ENCODE peak calls at places on chromosomes 16 and 17, in six cellular contexts. One of them, this sample, is unnamed.

GRCh38 chr17:52465407-52465806 is 306.9 kb upstream of the CA10 start:
- DNase-seq in osteocyte: no peak
- DNase-seq in mesothelial cell of epicardium: no peak
- DNase-seq in omental fat pad: no peak
- DNase-seq in heart right ventricle: no peak
- DNase-seq in progenitor cell of endocrine pancreas: no peak
- DNase-seq in this sample: no peak

GRCh38 chr16:87499189-87499486 is 6.3 kb upstream of the ZCCHC14 start:
- DNase-seq in osteocyte: no peak
- DNase-seq in mesothelial cell of epicardium: no peak
- DNase-seq in omental fat pad: no peak
- DNase-seq in heart right ventricle: no peak
- DNase-seq in progenitor cell of endocrine pancreas: no peak
- DNase-seq in this sample: no peak

GRCh38 chr17:50348522-50349240 is 2.8 kb downstream of the XYLT2 start:
- DNase-seq in osteocyte: no peak
- DNase-seq in mesothelial cell of epicardium: no peak
- DNase-seq in omental fat pad: no peak
- DNase-seq in heart right ventricle: no peak
- DNase-seq in progenitor cell of endocrine pancreas: no peak
- DNase-seq in this sample: no peak

GRCh38 chr16:47916266-47916665 is 239.5 kb downstream of the ABCC12 start:
- DNase-seq in osteocyte: no peak
- DNase-seq in mesothelial cell of epicardium: no peak
- DNase-seq in omental fat pad: no peak
- DNase-seq in heart right ventricle: no peak
- DNase-seq in progenitor cell of endocrine pancreas: no peak
- DNase-seq in this sample: no peak

GRCh38 chr17:3885970-3886369 is 6.9 kb downstream of the CAMKK1 start:
- DNase-seq in osteocyte: no peak
- DNase-seq in mesothelial cell of epicardium: no peak
- DNase-seq in omental fat pad: no peak
- DNase-seq in heart right ventricle: no peak
- DNase-seq in progenitor cell of endocrine pancreas: no peak
- DNase-seq in this sample: no peak

GRCh38 chr16:21626659-21627277 is 25.6 kb downstream of the IGSF6 start:
- DNase-seq in osteocyte: no peak
- DNase-seq in mesothelial cell of epicardium: no peak
- DNase-seq in omental fat pad: no peak
- DNase-seq in heart right ventricle: no peak
- DNase-seq in progenitor cell of endocrine pancreas: no peak
- DNase-seq in this sample: no peak

GRCh38 chr16:55204094-55204493 is 119.9 kb upstream of the IRX6 start:
- DNase-seq in osteocyte: no peak
- DNase-seq in mesothelial cell of epicardium: no peak
- DNase-seq in omental fat pad: no peak
- DNase-seq in heart right ventricle: no peak
- DNase-seq in progenitor cell of endocrine pancreas: no peak
- DNase-seq in this sample: no peak

GRCh38 chr17:14737984-14738651 is 437.2 kb downstream of the HS3ST3B1 start:
- DNase-seq in osteocyte: peak
- DNase-seq in mesothelial cell of epicardium: no peak
- DNase-seq in omental fat pad: no peak
- DNase-seq in heart right ventricle: peak
- DNase-seq in progenitor cell of endocrine pancreas: no peak
- DNase-seq in this sample: no peak

GRCh38 chr17:78345172-78345571 is 14.7 kb downstream of the SOCS3 start:
- DNase-seq in osteocyte: no peak
- DNase-seq in mesothelial cell of epicardium: no peak
- DNase-seq in omental fat pad: no peak
- DNase-seq in heart right ventricle: no peak
- DNase-seq in progenitor cell of endocrine pancreas: no peak
- DNase-seq in this sample: no peak

GRCh38 chr17:386145-386876 is 33.7 kb upstream of the RPH3AL start:
- DNase-seq in osteocyte: peak
- DNase-seq in mesothelial cell of epicardium: peak
- DNase-seq in omental fat pad: peak
- DNase-seq in heart right ventricle: peak
- DNase-seq in progenitor cell of endocrine pancreas: peak
- DNase-seq in this sample: peak

GRCh38 chr17:29711588-29712385 is 89.1 kb upstream of the CORO6 start:
- DNase-seq in osteocyte: no peak
- DNase-seq in mesothelial cell of epicardium: no peak
- DNase-seq in omental fat pad: no peak
- DNase-seq in heart right ventricle: no peak
- DNase-seq in progenitor cell of endocrine pancreas: no peak
- DNase-seq in this sample: no peak

GRCh38 chr16:88132836-88133506 is 181.7 kb downstream of the BANP start:
- DNase-seq in osteocyte: no peak
- DNase-seq in mesothelial cell of epicardium: no peak
- DNase-seq in omental fat pad: no peak
- DNase-seq in heart right ventricle: no peak
- DNase-seq in progenitor cell of endocrine pancreas: no peak
- DNase-seq in this sample: no peak

GRCh38 chr17:67442787-67443624 is 65.9 kb downstream of the PITPNC1 start:
- DNase-seq in osteocyte: no peak
- DNase-seq in mesothelial cell of epicardium: no peak
- DNase-seq in omental fat pad: no peak
- DNase-seq in heart right ventricle: no peak
- DNase-seq in progenitor cell of endocrine pancreas: no peak
- DNase-seq in this sample: no peak

GRCh38 chr17:39667262-39668140 is 752 bp upstream of the PNMT start:
- DNase-seq in osteocyte: no peak
- DNase-seq in mesothelial cell of epicardium: no peak
- DNase-seq in omental fat pad: no peak
- DNase-seq in heart right ventricle: no peak
- DNase-seq in progenitor cell of endocrine pancreas: no peak
- DNase-seq in this sample: no peak

GRCh38 chr16:66304961-66305360 is 61.5 kb upstream of the CDH5 start:
- DNase-seq in osteocyte: no peak
- DNase-seq in mesothelial cell of epicardium: peak
- DNase-seq in omental fat pad: no peak
- DNase-seq in heart right ventricle: no peak
- DNase-seq in progenitor cell of endocrine pancreas: no peak
- DNase-seq in this sample: no peak

GRCh38 chr17:74599531-74599939 is 7.5 kb upstream of the CD300LD start:
- DNase-seq in osteocyte: no peak
- DNase-seq in mesothelial cell of epicardium: no peak
- DNase-seq in omental fat pad: no peak
- DNase-seq in heart right ventricle: no peak
- DNase-seq in progenitor cell of endocrine pancreas: no peak
- DNase-seq in this sample: no peak

GRCh38 chr17:1005361-1005946 is 8.5 kb downstream of the TIMM22 start:
- DNase-seq in osteocyte: no peak
- DNase-seq in mesothelial cell of epicardium: no peak
- DNase-seq in omental fat pad: no peak
- DNase-seq in heart right ventricle: peak
- DNase-seq in progenitor cell of endocrine pancreas: no peak
- DNase-seq in this sample: peak

GRCh38 chr17:79622776-79623175 is 11.9 kb upstream of the RBFOX3 start:
- DNase-seq in osteocyte: peak
- DNase-seq in mesothelial cell of epicardium: peak
- DNase-seq in omental fat pad: peak
- DNase-seq in heart right ventricle: peak
- DNase-seq in progenitor cell of endocrine pancreas: no peak
- DNase-seq in this sample: no peak

DNA sequence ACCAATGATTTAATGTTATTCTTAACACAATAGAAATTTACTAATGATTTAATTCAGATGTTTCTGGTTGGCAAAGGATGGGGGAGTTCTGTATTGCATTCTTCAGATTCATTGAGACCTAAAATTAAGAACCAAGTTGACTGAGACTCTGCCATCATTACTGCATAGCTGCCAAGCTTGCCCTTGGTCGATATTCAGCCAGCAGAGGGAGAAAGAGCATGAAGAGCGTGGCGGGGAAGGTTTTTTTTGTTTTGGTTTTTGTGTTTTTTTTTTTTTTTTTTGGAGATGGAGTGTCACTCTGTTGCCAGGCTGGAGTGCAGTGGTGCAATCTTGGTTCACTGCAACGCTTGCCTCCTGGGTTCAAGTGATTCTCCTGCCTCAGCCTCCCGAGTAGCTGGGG is 659.4 kb upstream of the EEF2KMT start:
- DNase-seq in osteocyte: no peak
- DNase-seq in mesothelial cell of epicardium: no peak
- DNase-seq in omental fat pad: no peak
- DNase-seq in heart right ventricle: no peak
- DNase-seq in progenitor cell of endocrine pancreas: no peak
- DNase-seq in this sample: no peak
- TF ChIP-seq CTCF in osteocyte: no peak
- TF ChIP-seq CTCF in mesothelial cell of epicardium: no peak
- TF ChIP-seq CTCF in omental fat pad: no peak
- TF ChIP-seq CTCF in heart right ventricle: no peak
- TF ChIP-seq CTCF in progenitor cell of endocrine pancreas: peak
- TF ChIP-seq CTCF in this sample: no peak

DNA sequence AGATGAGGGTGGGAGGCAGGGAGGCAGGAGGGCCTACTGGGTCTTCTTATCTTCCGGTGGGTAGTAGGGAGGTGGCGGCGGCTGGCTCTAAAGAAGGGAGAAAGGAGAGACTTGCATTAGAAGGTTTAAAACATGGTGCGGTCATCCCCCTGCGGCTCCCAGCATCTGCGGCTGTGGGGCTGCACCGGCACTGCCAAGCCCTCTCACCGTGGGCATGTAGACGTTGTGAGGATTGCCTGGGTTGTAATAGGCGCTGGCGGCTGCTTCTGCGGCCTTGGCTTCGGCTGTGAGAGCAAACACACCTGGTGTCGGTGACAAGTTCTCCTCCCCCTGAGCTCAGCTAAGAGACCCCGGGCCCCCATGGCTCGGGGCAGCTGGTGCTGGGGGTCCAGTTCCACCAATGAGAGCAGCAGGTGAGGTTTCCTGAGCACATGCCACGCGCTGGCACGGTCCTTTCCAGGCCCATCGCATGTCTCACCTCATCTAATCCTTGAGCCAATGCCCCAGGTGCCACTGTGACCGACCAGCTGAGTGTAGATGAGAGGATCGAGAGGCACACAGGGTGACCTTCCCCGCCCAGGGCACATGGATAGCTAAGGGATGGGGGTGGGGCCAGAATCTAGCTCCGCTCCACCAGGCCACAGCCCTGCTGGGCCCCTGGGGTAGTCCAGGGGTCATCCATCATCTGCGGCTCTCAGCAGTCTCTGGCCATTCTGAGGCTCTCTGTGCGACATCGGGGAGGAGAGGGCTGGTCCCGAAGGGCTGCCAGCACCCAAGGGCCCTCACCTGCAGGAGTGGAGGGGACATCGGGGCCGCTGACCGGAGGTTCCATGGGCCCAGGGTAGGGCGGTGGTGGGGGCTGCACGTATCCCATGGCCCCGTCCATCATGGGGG is 2.7 kb upstream of the UNC13D start:
- DNase-seq in osteocyte: peak
- DNase-seq in mesothelial cell of epicardium: no peak
- DNase-seq in omental fat pad: no peak
- DNase-seq in heart right ventricle: no peak
- DNase-seq in progenitor cell of endocrine pancreas: no peak
- DNase-seq in this sample: no peak
- TF ChIP-seq CTCF in osteocyte: no peak
- TF ChIP-seq CTCF in mesothelial cell of epicardium: no peak
- TF ChIP-seq CTCF in omental fat pad: no peak
- TF ChIP-seq CTCF in heart right ventricle: no peak
- TF ChIP-seq CTCF in progenitor cell of endocrine pancreas: no peak
- TF ChIP-seq CTCF in this sample: no peak

GRCh38 chr16:57640185-57640584 is 11.8 kb downstream of the ADGRG1 start:
- DNase-seq in osteocyte: no peak
- DNase-seq in mesothelial cell of epicardium: no peak
- DNase-seq in omental fat pad: no peak
- DNase-seq in heart right ventricle: no peak
- DNase-seq in progenitor cell of endocrine pancreas: no peak
- DNase-seq in this sample: no peak

GRCh38 chr16:57638381-57638780 is 10.0 kb downstream of the ADGRG1 start:
- DNase-seq in osteocyte: no peak
- DNase-seq in mesothelial cell of epicardium: no peak
- DNase-seq in omental fat pad: no peak
- DNase-seq in heart right ventricle: no peak
- DNase-seq in progenitor cell of endocrine pancreas: no peak
- DNase-seq in this sample: no peak

GRCh38 chr16:57639172-57639571 is 10.7 kb downstream of the ADGRG1 start:
- DNase-seq in osteocyte: no peak
- DNase-seq in mesothelial cell of epicardium: peak
- DNase-seq in omental fat pad: no peak
- DNase-seq in heart right ventricle: no peak
- DNase-seq in progenitor cell of endocrine pancreas: peak
- DNase-seq in this sample: peak

GRCh38 chr16:57642368-57643135 is 14.1 kb downstream of the ADGRG1 start:
- DNase-seq in osteocyte: no peak
- DNase-seq in mesothelial cell of epicardium: no peak
- DNase-seq in omental fat pad: no peak
- DNase-seq in heart right ventricle: no peak
- DNase-seq in progenitor cell of endocrine pancreas: no peak
- DNase-seq in this sample: no peak

DNA sequence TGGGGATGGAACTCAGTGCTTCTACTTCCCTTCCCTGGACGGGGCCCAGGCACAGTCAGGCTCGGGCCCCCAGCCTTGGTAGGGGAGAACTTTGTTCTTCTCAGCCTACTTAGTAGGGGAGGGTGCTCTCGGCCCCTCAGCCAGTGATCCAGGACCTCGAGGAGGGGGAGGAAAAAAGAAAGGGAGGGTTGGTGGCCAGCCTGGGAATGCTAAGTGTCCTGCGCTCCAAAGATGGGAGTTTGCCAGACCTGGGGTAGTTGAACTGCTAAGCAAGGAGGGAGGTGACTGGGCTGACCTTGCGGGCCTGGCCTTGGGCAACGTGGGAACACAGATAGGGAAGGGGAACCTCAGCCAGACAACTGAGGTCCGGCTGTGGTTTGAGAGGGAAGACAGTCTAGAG is 12.2 kb downstream of the ADGRG1 start:
- DNase-seq in osteocyte: no peak
- DNase-seq in mesothelial cell of epicardium: no peak
- DNase-seq in omental fat pad: no peak
- DNase-seq in heart right ventricle: no peak
- DNase-seq in progenitor cell of endocrine pancreas: no peak
- DNase-seq in this sample: no peak
- TF ChIP-seq CTCF in osteocyte: no peak
- TF ChIP-seq CTCF in mesothelial cell of epicardium: no peak
- TF ChIP-seq CTCF in omental fat pad: no peak
- TF ChIP-seq CTCF in heart right ventricle: no peak
- TF ChIP-seq CTCF in progenitor cell of endocrine pancreas: no peak
- TF ChIP-seq CTCF in this sample: no peak

GRCh38 chr17:45715787-45716186 is 68.3 kb upstream of the CRHR1 start:
- DNase-seq in osteocyte: no peak
- DNase-seq in mesothelial cell of epicardium: no peak
- DNase-seq in omental fat pad: no peak
- DNase-seq in heart right ventricle: no peak
- DNase-seq in progenitor cell of endocrine pancreas: no peak
- DNase-seq in this sample: no peak

GRCh38 chr17:45720386-45720785 is 63.7 kb upstream of the CRHR1 start:
- DNase-seq in osteocyte: no peak
- DNase-seq in mesothelial cell of epicardium: no peak
- DNase-seq in omental fat pad: no peak
- DNase-seq in heart right ventricle: no peak
- DNase-seq in progenitor cell of endocrine pancreas: no peak
- DNase-seq in this sample: no peak

GRCh38 chr17:45722161-45722560 is 62.0 kb upstream of the CRHR1 start:
- DNase-seq in osteocyte: no peak
- DNase-seq in mesothelial cell of epicardium: no peak
- DNase-seq in omental fat pad: no peak
- DNase-seq in heart right ventricle: no peak
- DNase-seq in progenitor cell of endocrine pancreas: no peak
- DNase-seq in this sample: no peak

GRCh38 chr17:45718791-45719190 is 65.3 kb upstream of the CRHR1 start:
- DNase-seq in osteocyte: no peak
- DNase-seq in mesothelial cell of epicardium: no peak
- DNase-seq in omental fat pad: no peak
- DNase-seq in heart right ventricle: no peak
- DNase-seq in progenitor cell of endocrine pancreas: no peak
- DNase-seq in this sample: no peak

GRCh38 chr17:45719335-45720071 is 64.6 kb upstream of the CRHR1 start:
- DNase-seq in osteocyte: no peak
- DNase-seq in mesothelial cell of epicardium: no peak
- DNase-seq in omental fat pad: no peak
- DNase-seq in heart right ventricle: no peak
- DNase-seq in progenitor cell of endocrine pancreas: no peak
- DNase-seq in this sample: no peak
- TF ChIP-seq CTCF in osteocyte: peak
- TF ChIP-seq CTCF in mesothelial cell of epicardium: peak
- TF ChIP-seq CTCF in omental fat pad: no peak
- TF ChIP-seq CTCF in heart right ventricle: peak
- TF ChIP-seq CTCF in progenitor cell of endocrine pancreas: peak
- TF ChIP-seq CTCF in this sample: no peak